ENCODE peak calls at places on chromosomes 4 and X, in five cellular contexts. F, N, Q, V and U are unnamed samples.

GRCh38 chr4:169492436-169493163 is 119.8 kb downstream of the NEK1 start:
- DNase-seq in F (no peak), Q (peak), N (no peak), V (peak), U (peak)

GRCh38 chr4:137531951-137532868 is at the start of gene PCDH18:
- DNase-seq in N (peak), Q (peak), F (peak), V (peak), U (peak)

GRCh38 chr4:10108391-10108790 is 8.2 kb downstream of the WDR1 start:
- DNase-seq in N (no peak), V (no peak), F (no peak), Q (no peak), U (no peak)

GRCh38 chrX:65273152-65273551 is 261.4 kb downstream of the LAS1L start:
- DNase-seq in N (no peak), Q (no peak), V (no peak), F (no peak), U (no peak)

GRCh38 chrX:149495573-149496071 is 9.5 kb downstream of the IDS start:
- DNase-seq in N (no peak), F (no peak), V (peak), Q (no peak), U (no peak)

GRCh38 chrX:112630187-112630586 is 49.6 kb downstream of the LHFPL1 start:
- DNase-seq in F (no peak), V (no peak), Q (no peak), N (no peak), U (no peak)

GRCh38 chr4:184648220-184649025 is 824 bp downstream of the CASP3 start:
- DNase-seq in F (peak), V (peak), N (peak), Q (peak), U (peak)

GRCh38 chrX:3271485-3272186 is 74.8 kb downstream of the MXRA5 start:
- DNase-seq in F (no peak), Q (no peak), N (no peak), V (peak), U (no peak)

GRCh38 chrX:153495903-153496629 is 1.3 kb downstream of the BGN start:
- DNase-seq in N (no peak), Q (no peak), F (no peak), V (no peak), U (no peak)

GRCh38 chrX:153493085-153493484 is 1.7 kb upstream of the BGN start:
- DNase-seq in Q (no peak), V (no peak), N (no peak), F (no peak), U (no peak)

GRCh38 chrX:153495362-153495751 is 577 bp downstream of the BGN start:
- DNase-seq in Q (no peak), N (no peak), V (no peak), F (no peak), U (no peak)

GRCh38 chrX:153494061-153494460 is 719 bp upstream of the BGN start:
- DNase-seq in Q (no peak), V (no peak), N (no peak), F (no peak), U (no peak)

GRCh38 chrX:153494541-153495361 is at the start of gene BGN:
- DNase-seq in N (no peak), V (no peak), Q (peak), F (no peak), U (peak)
- TF ChIP-seq CTCF in N (peak), V (no peak), Q (peak), F (peak), U (peak)

GRCh38 chr4:56690393-56690971 is 9.4 kb upstream of the HOPX start:
- DNase-seq in F (no peak), Q (no peak), N (no peak), V (no peak), U (no peak)
- TF ChIP-seq CTCF in F (no peak), Q (no peak), N (no peak), V (no peak), U (no peak)

GRCh38 chr4:186067757-186068385 is 1.1 kb upstream of the TLR3 start:
- DNase-seq in F (no peak), N (peak), V (peak), Q (no peak), U (peak)
- TF ChIP-seq CTCF in F (peak), N (peak), V (peak), Q (peak), U (no peak)

DNA sequence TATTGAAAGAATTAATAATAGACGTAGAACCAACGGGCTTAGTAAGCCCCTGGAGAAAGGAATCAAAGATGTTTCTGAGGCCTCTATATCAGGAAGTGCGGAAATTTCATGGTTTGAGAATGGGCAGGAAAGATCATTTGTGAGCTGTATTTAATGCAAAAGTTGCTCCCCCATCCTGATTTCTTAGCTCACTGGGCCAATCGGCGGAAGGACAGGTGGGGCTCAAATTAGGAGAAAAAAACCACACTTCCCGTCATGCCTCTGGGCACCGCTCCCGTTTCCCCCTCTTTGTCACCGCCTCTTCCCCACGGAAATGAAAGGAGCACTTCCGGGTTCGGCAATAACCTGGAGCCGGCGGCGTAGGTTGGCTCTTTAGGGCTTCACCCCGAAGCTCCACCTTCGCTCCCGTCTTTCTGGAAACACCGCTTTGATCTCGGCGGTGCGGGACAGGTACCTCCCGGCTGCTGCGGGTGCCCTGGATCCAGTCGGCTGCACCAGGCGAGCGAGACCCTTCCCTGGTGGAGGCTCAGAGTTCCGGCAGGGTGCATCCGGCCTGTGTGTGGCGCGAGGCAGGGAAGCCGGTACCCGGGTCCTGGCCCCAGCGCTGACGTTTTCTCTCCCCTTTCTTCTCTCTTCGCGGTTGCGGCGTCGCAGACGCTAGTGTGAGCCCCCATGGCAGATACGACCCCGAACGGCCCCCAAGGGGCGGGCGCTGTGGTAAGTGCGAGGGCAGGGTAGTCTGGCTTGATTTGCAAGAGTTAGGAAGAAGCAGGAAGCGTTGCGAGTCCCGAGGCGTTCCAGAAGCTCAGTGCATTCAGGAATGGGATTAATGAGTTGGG is at the start of gene TMEM33:
- DNase-seq in Q (peak), V (peak), N (peak), F (peak), U (peak)
- TF ChIP-seq CTCF in Q (peak), V (no peak), N (peak), F (peak), U (no peak)

GRCh38 chr4:32778025-32778424 is 2057.9 kb downstream of the PCDH7 start:
- DNase-seq in F (no peak), V (no peak), N (no peak), Q (no peak), U (no peak)

GRCh38 chr4:32776435-32777203 is 2056.4 kb downstream of the PCDH7 start:
- DNase-seq in F (no peak), Q (no peak), V (no peak), N (no peak), U (no peak)

GRCh38 chr4:32778938-32779337 is 2058.8 kb downstream of the PCDH7 start:
- DNase-seq in Q (no peak), F (no peak), V (no peak), N (no peak), U (no peak)

DNA sequence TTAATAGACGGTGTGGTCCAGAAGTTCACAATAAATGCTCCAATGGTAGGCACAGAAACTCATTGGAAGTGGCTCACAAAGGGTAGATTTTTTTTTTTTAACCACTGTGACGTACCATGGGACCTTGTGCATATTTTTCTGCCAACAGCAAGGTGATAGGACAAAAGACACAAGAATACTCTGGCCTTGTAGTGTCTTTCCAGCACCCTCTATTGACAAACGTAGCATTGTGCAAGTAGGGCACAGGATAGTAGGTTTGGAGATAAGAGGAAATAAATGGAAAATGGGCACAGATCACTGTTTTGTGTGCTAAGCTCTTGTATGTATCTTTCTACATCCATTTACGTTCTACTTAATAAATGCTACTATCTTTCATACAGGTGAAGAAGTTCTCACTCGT is 2054.9 kb downstream of the PCDH7 start:
- DNase-seq in V (no peak), N (no peak), Q (no peak), F (no peak), U (no peak)
- TF ChIP-seq CTCF in V (no peak), N (peak), Q (peak), F (peak), U (peak)

GRCh38 chrX:131724292-131724691 is 180.4 kb downstream of the OR13H1 start:
- DNase-seq in F (no peak), Q (no peak), V (no peak), N (no peak), U (no peak)

GRCh38 chrX:131727778-131728177 is 183.9 kb downstream of the OR13H1 start:
- DNase-seq in N (no peak), F (no peak), Q (no peak), V (no peak), U (no peak)

GRCh38 chrX:131729295-131729694 is 185.4 kb downstream of the OR13H1 start:
- DNase-seq in F (no peak), V (peak), Q (no peak), N (peak), U (no peak)

GRCh38 chrX:131725001-131725654 is 181.3 kb downstream of the OR13H1 start:
- DNase-seq in N (no peak), Q (no peak), F (no peak), V (no peak), U (no peak)

GRCh38 chrX:131728295-131729145 is 184.6 kb downstream of the OR13H1 start:
- DNase-seq in Q (no peak), N (peak), V (peak), F (no peak), U (no peak)
- TF ChIP-seq CTCF in Q (no peak), N (peak), V (peak), F (no peak), U (no peak)

GRCh38 chr4:58061967-58062366 is 951.8 kb upstream of the IGFBP7 start:
- DNase-seq in Q (no peak), N (no peak), V (no peak), F (no peak), U (no peak)
- TF ChIP-seq CTCF in Q (no peak), N (no peak), V (no peak), F (peak), U (no peak)